ENCODE peak calls at places on chromosome X, in seven cellular contexts. S is neural progenitor cell; J is activated naive CD8-positive, alpha-beta T cell treated with anti-CD3 and anti-CD28 coated beads, Interleukin-2, amount 50 U/mL, for 16 hours; Q is right atrium auricular region; R is DMS153; K is activated CD4-positive, CD25-positive, alpha-beta regulatory T cell treated with anti-CD3 and anti-CD28 coated beads, Interleukin-2, amount 50 U/mL, for 72 hours; X is GM23338. V is an unnamed sample.

GRCh38 chrX:100410083-100410590 is at the start of gene PCDH19:
- DNase-seq in S (peak), J (no peak), Q (no peak), R (no peak), K (no peak), X (peak), V (no peak)

GRCh38 chrX:3076416-3076991 is 35.2 kb downstream of the ARSF start:
- DNase-seq in S (peak), J (no peak), Q (no peak), R (no peak), K (no peak), X (peak), V (no peak)

GRCh38 chrX:21968333-21968732 is 27.8 kb downstream of the SMS start:
- DNase-seq in S (no peak), J (no peak), Q (no peak), R (no peak), K (no peak), X (no peak), V (no peak)

GRCh38 chrX:12972239-12972638 is 2.7 kb upstream of the TMSB4X start:
- DNase-seq in S (no peak), J (no peak), Q (no peak), R (no peak), K (no peak), X (no peak), V (no peak)

GRCh38 chrX:153750126-153750774 is 13.8 kb upstream of the PLXNB3 start:
- DNase-seq in S (no peak), J (no peak), Q (no peak), R (no peak), K (no peak), X (no peak), V (peak)

GRCh38 chrX:118553042-118553714 is 57.6 kb downstream of the DOCK11 start:
- DNase-seq in S (no peak), J (no peak), Q (no peak), R (no peak), K (no peak), X (no peak), V (no peak)

GRCh38 chrX:129497146-129497805 is 26.0 kb downstream of the SMARCA1 start:
- DNase-seq in S (no peak), J (no peak), Q (no peak), R (no peak), K (no peak), X (no peak), V (no peak)

GRCh38 chrX:119325456-119325855 is 73.7 kb upstream of the SLC25A43 start:
- DNase-seq in S (no peak), J (no peak), Q (no peak), R (no peak), K (no peak), X (no peak), V (no peak)

GRCh38 chrX:5113128-5113527 is 1115.5 kb downstream of the NLGN4X start:
- DNase-seq in S (peak), J (no peak), Q (no peak), R (peak), K (no peak), X (peak), V (no peak)

GRCh38 chrX:130772313-130773140 is 130.5 kb downstream of the ENOX2 start:
- DNase-seq in S (no peak), J (no peak), Q (no peak), R (peak), K (no peak), X (no peak), V (no peak)

GRCh38 chrX:37776283-37776986 is 3.4 kb upstream of the CYBB start:
- DNase-seq in S (no peak), J (no peak), Q (no peak), R (no peak), K (no peak), X (no peak), V (no peak)

GRCh38 chrX:124145749-124146148 is 184.2 kb downstream of the STAG2 start:
- DNase-seq in S (no peak), J (no peak), Q (no peak), R (no peak), K (no peak), X (no peak), V (no peak)

GRCh38 chrX:14936561-14936960 is 63.3 kb downstream of the MOSPD2 start:
- DNase-seq in S (no peak), J (no peak), Q (no peak), R (no peak), K (no peak), X (no peak), V (no peak)

GRCh38 chrX:17944833-17945497 is 83.9 kb upstream of the RAI2 start:
- DNase-seq in S (peak), J (no peak), Q (no peak), R (no peak), K (no peak), X (peak), V (peak)

GRCh38 chrX:136954930-136955329 is 74.4 kb upstream of the RBMX start:
- DNase-seq in S (peak), J (no peak), Q (no peak), R (peak), K (no peak), X (peak), V (no peak)